ENCODE peak calls at places on chromosome 20, in five cellular contexts. U, R, D, C and G are unnamed samples.

GRCh38 chr20:14494355-14494754 is 156.9 kb upstream of the FLRT3 start:
- DNase-seq in U (no peak), C (no peak), D (no peak), R (no peak), G (no peak)

GRCh38 chr20:18739785-18740184 is 73.8 kb upstream of the SCP2D1 start:
- DNase-seq in R (peak), D (no peak), C (no peak), U (peak), G (peak)

GRCh38 chr20:23626040-23626620 is 11.6 kb downstream of the CST3 start:
- DNase-seq in R (no peak), C (no peak), U (peak), D (no peak), G (no peak)

GRCh38 chr20:34301587-34302311 is 1.4 kb downstream of the AHCY start:
- DNase-seq in C (no peak), D (no peak), R (no peak), U (no peak), G (no peak)

GRCh38 chr20:24765316-24766142 is 183.5 kb upstream of the CST7 start:
- DNase-seq in D (no peak), U (no peak), C (no peak), R (no peak), G (no peak)

GRCh38 chr20:54061106-54061881 is 9.1 kb downstream of the BCAS1 start:
- DNase-seq in U (no peak), R (no peak), C (no peak), D (no peak), G (peak)

GRCh38 chr20:33401922-33402369 is 627 bp upstream of the CDK5RAP1 start:
- DNase-seq in R (no peak), D (no peak), U (no peak), C (no peak), G (no peak)

GRCh38 chr20:23456416-23456815 is 3.7 kb upstream of the CST11 start:
- DNase-seq in C (no peak), U (no peak), D (no peak), R (no peak), G (no peak)

GRCh38 chr20:22928679-22929078 is 106.4 kb upstream of the SSTR4 start:
- DNase-seq in R (no peak), C (no peak), U (no peak), D (no peak), G (no peak)

GRCh38 chr20:25272223-25273000 is 24.5 kb downstream of the PYGB start:
- DNase-seq in C (no peak), U (no peak), R (no peak), D (peak), G (peak)

GRCh38 chr20:53079883-53080282 is 107.7 kb downstream of the TSHZ2 start:
- DNase-seq in D (no peak), U (no peak), R (no peak), C (no peak), G (no peak)

GRCh38 chr20:34720266-34720665 is 16.1 kb downstream of the TP53INP2 start:
- DNase-seq in D (no peak), R (no peak), C (no peak), U (no peak), G (no peak)

GRCh38 chr20:4455996-4456395 is 265.7 kb upstream of the PRND start:
- DNase-seq in R (no peak), D (no peak), U (no peak), C (no peak), G (no peak)

GRCh38 chr20:23128461-23129125 is 42.5 kb upstream of the CD93 start:
- DNase-seq in R (no peak), D (no peak), U (no peak), C (no peak), G (no peak)

GRCh38 chr20:43936371-43936770 is 21.7 kb downstream of the TOX2 start:
- DNase-seq in R (no peak), C (no peak), U (no peak), D (no peak), G (no peak)

GRCh38 chr20:45032276-45032675 is 66.0 kb downstream of the STK4 start:
- DNase-seq in D (no peak), R (no peak), C (no peak), U (no peak), G (no peak)

GRCh38 chr20:59912609-59913008 is 20.8 kb downstream of the SYCP2 start:
- DNase-seq in D (no peak), R (no peak), U (no peak), C (no peak), G (no peak)

GRCh38 chr20:20334489-20334888 is 33.4 kb upstream of the INSM1 start:
- DNase-seq in D (no peak), R (no peak), C (no peak), U (no peak), G (no peak)

GRCh38 chr20:40727960-40728359 is 38.9 kb upstream of the MAFB start:
- DNase-seq in U (no peak), R (no peak), D (no peak), C (no peak), G (no peak)

GRCh38 chr20:58555078-58555765 is 40.0 kb upstream of the APCDD1L start:
- DNase-seq in C (no peak), D (no peak), U (no peak), R (no peak), G (peak)

GRCh38 chr20:22763257-22763906 is 179.0 kb upstream of the FOXA2 start:
- DNase-seq in R (no peak), U (no peak), C (peak), D (no peak), G (peak)

GRCh38 chr20:45221076-45221475 is at the start of gene SEMG2:
- DNase-seq in C (no peak), D (no peak), R (no peak), U (no peak), G (no peak)

GRCh38 chr20:32674362-32674789 is 635 bp upstream of the C20orf203 start:
- DNase-seq in U (peak), D (no peak), R (no peak), C (no peak), G (peak)

GRCh38 chr20:57048027-57048869 is 218.2 kb downstream of the BMP7 start:
- DNase-seq in R (no peak), C (no peak), U (peak), D (no peak), G (peak)

GRCh38 chr20:63521602-63522001 is 1.0 kb downstream of the PPDPF start:
- DNase-seq in C (peak), R (no peak), D (peak), U (no peak), G (no peak)

GRCh38 chr20:3614509-3614908 is 48.7 kb downstream of the GFRA4 start:
- DNase-seq in U (no peak), D (no peak), R (no peak), C (no peak), G (no peak)

GRCh38 chr20:16615199-16615598 is 42.0 kb upstream of the KIF16B start:
- DNase-seq in D (no peak), R (peak), C (no peak), U (peak), G (peak)

GRCh38 chr20:59940956-59941294 is 736 bp downstream of the FAM217B start:
- DNase-seq in D (no peak), U (no peak), C (no peak), R (no peak), G (no peak)

GRCh38 chr20:3923818-3924217 is 34.6 kb downstream of the PANK2 start:
- DNase-seq in C (no peak), U (no peak), D (no peak), R (no peak), G (peak)

GRCh38 chr20:24877652-24878051 is 71.4 kb upstream of the CST7 start:
- DNase-seq in C (no peak), D (no peak), U (no peak), R (no peak), G (no peak)

GRCh38 chr20:25584905-25585704 is at the start of gene NINL:
- DNase-seq in C (peak), R (no peak), D (peak), U (peak), G (no peak)

GRCh38 chr20:2851086-2851485 is 10.5 kb downstream of the VPS16 start:
- DNase-seq in D (no peak), C (no peak), U (no peak), R (no peak), G (no peak)

GRCh38 chr20:24868959-24869358 is 80.1 kb upstream of the CST7 start:
- DNase-seq in C (no peak), U (no peak), R (no peak), D (no peak), G (no peak)

GRCh38 chr20:56987992-56988391 is 278.4 kb downstream of the BMP7 start:
- DNase-seq in D (no peak), R (no peak), U (peak), C (no peak), G (peak)

GRCh38 chr20:14583413-14583812 is 246.0 kb upstream of the FLRT3 start:
- DNase-seq in U (no peak), D (no peak), C (no peak), R (no peak), G (no peak)

GRCh38 chr20:21995461-21995860 is 290.0 kb downstream of the PAX1 start:
- DNase-seq in U (no peak), R (no peak), C (no peak), D (no peak), G (no peak)

GRCh38 chr20:1860446-1860845 is 34.8 kb upstream of the SIRPA start:
- DNase-seq in D (no peak), U (no peak), R (peak), C (no peak), G (peak)

GRCh38 chr20:64053841-64054661 is 4.6 kb upstream of the SOX18 start:
- DNase-seq in C (peak), D (no peak), R (no peak), U (peak), G (no peak)

GRCh38 chr20:12653642-12654041 is 355.1 kb upstream of the SPTLC3 start:
- DNase-seq in U (no peak), C (no peak), D (no peak), R (no peak), G (no peak)

GRCh38 chr20:49631074-49631716 is 63.3 kb upstream of the PTGIS start:
- DNase-seq in R (no peak), D (no peak), U (no peak), C (no peak), G (no peak)

GRCh38 chr20:49633023-49633422 is 65.1 kb upstream of the PTGIS start:
- DNase-seq in R (no peak), D (no peak), U (no peak), C (no peak), G (no peak)

GRCh38 chr20:49630396-49630951 is 62.5 kb upstream of the PTGIS start:
- DNase-seq in D (no peak), U (no peak), R (no peak), C (no peak), G (no peak)

GRCh38 chr20:49633643-49634042 is 65.7 kb upstream of the PTGIS start:
- DNase-seq in R (no peak), U (no peak), D (no peak), C (no peak), G (no peak)

GRCh38 chr20:49631856-49632418 is 64.0 kb upstream of the PTGIS start:
- DNase-seq in D (no peak), C (no peak), R (no peak), U (no peak), G (no peak)
- H3K4me3 ChIP-seq in D (no peak), C (no peak), R (no peak), U (no peak), G (no peak)

GRCh38 chr20:47054945-47055344 is 160.3 kb downstream of the EYA2 start:
- DNase-seq in R (no peak), U (no peak), D (no peak), C (no peak), G (no peak)

GRCh38 chr20:47054506-47054905 is 159.9 kb downstream of the EYA2 start:
- DNase-seq in R (no peak), D (no peak), C (no peak), U (no peak), G (no peak)

GRCh38 chr20:47055699-47056369 is 161.2 kb downstream of the EYA2 start:
- DNase-seq in R (no peak), C (no peak), U (peak), D (no peak), G (no peak)

GRCh38 chr20:47058236-47058635 is 163.6 kb downstream of the EYA2 start:
- DNase-seq in U (no peak), C (no peak), R (no peak), D (no peak), G (no peak)

DNA sequence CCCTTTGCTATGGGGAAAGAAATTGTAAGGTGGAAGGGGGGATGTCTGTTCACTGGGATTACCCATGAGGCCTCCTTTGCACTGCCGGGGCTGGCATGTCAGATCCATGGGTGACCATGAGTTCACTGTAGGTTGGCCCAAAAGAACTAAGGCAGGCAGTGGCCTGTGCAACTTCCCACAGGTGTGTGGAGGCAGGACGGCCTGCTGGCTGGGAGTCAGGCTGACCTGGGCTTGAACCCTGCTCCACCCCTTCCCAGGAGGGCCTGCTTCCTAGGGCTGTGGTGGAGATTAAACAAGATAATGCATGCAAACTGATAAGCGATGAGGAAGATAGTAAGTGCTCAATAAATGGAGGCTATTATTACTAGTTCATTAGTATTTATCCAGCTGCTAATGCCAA is 163.0 kb downstream of the EYA2 start:
- DNase-seq in D (no peak), U (no peak), C (no peak), R (no peak), G (no peak)
- TF ChIP-seq CTCF in D (no peak), U (no peak), C (no peak), R (no peak), G (no peak)

DNA sequence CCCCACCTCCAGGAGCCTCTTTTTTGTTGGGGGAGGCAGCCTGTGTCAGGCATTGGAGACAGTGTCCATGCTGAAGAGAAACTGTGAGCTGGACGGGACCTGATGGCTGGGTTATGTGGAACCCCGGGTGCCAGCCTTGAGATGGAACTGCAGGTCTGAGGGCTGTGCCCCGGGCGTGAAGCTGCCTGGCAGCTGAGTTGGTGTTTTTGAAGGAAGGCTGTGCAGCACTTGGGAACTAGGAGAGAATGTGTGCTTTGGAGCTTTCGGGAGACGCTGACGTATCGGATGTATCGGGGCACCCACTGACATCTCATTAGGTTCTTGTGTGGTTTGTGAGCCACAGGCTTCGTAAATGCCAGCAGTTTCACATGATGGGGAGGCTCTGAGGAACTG is 2.2 kb downstream of the DLGAP4 start:
- DNase-seq in D (no peak), U (no peak), R (no peak), C (no peak), G (no peak)
- H3K4me3 ChIP-seq in D (no peak), U (no peak), R (no peak), C (no peak), G (no peak)

GRCh38 chr20:50819344-50819743 is 24.5 kb downstream of the BCAS4 start:
- DNase-seq in C (no peak), D (no peak), R (no peak), U (no peak), G (no peak)
- TF ChIP-seq CTCF in C (no peak), D (no peak), R (no peak), U (no peak), G (no peak)

GRCh38 chr20:42007251-42007650 is 389.1 kb upstream of the CHD6 start:
- DNase-seq in D (no peak), C (no peak), U (no peak), R (no peak), G (no peak)
- H3K4me3 ChIP-seq in D (no peak), C (no peak), U (no peak), R (no peak), G (no peak)

DNA sequence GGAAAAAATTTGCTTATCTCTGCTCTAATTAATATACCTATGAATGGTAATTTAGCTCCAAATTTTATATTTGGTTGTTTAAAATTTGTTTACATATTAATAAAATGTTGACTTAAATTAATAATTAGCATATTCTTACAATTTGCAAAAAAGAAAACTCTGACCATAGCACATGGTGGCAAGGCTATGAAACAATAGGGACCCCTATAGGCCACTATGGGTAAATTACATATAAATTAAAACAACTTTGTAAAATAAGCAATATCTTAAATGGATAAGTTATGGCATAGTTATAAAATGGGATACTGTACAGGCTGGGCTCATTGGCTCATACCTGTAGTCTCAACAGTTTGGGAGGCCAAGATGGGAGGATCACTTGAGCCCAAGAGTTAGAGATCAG is 76.0 kb downstream of the MKKS start:
- DNase-seq in U (no peak), D (no peak), C (no peak), R (no peak), G (no peak)
- TF ChIP-seq CTCF in U (no peak), D (no peak), C (peak), R (no peak), G (peak)